ENCODE peak calls at places on chromosomes 11 and 22, in five cellular contexts. Q is NCI-H2107, D is Right ventricle myocardium superior, A is GM10248, S is NCI-H524. K is an unnamed sample.

GRCh38 chr11:17257200-17257599 is 19.3 kb upstream of the NUCB2 start:
- DNase-seq in S (no peak), D (no peak), A (no peak), Q (no peak), K (no peak)

GRCh38 chr11:114111369-114112042 is 52.0 kb downstream of the ZBTB16 start:
- DNase-seq in S (no peak), D (no peak), Q (no peak), A (no peak), K (no peak)

GRCh38 chr11:64568041-64568571 is 22.9 kb upstream of the SLC22A12 start:
- DNase-seq in Q (no peak), A (no peak), D (no peak), S (no peak), K (no peak)

GRCh38 chr11:128289048-128289447 is 298.3 kb downstream of the ETS1 start:
- DNase-seq in S (no peak), A (peak), Q (no peak), D (no peak), K (no peak)

GRCh38 chr11:117145393-117145761 is 1.3 kb downstream of the PAFAH1B2 start:
- DNase-seq in D (no peak), S (peak), A (peak), Q (no peak), K (no peak)

GRCh38 chr11:6693342-6694228 is 10.4 kb upstream of the MRPL17 start:
- DNase-seq in Q (no peak), S (no peak), A (no peak), D (no peak), K (no peak)

GRCh38 chr11:64893194-64894069 is 15.0 kb upstream of the EHD1 start:
- DNase-seq in S (no peak), Q (no peak), D (no peak), A (no peak), K (no peak)

GRCh38 chr11:44763111-44763820 is 36.5 kb downstream of the TSPAN18 start:
- DNase-seq in D (no peak), Q (no peak), A (no peak), S (peak), K (no peak)

GRCh38 chr11:57597971-57598830 is 716 bp downstream of the SERPING1 start:
- DNase-seq in A (no peak), S (peak), Q (no peak), D (peak), K (no peak)

GRCh38 chr22:36220457-36220921 is 18.8 kb downstream of the APOL2 start:
- DNase-seq in Q (no peak), D (peak), A (no peak), S (no peak), K (no peak)